ENCODE peak calls at places on chromosomes 1 and 21, in four cellular contexts. Y, D, K and A are unnamed samples.

GRCh38 chr1:20430355-20431290 is 55.4 kb downstream of the CAMK2N1 start:
- DNase-seq in K (peak), Y (no peak), D (peak), A (peak)

GRCh38 chr1:202618387-202619022 is 91.7 kb downstream of the SYT2 start:
- DNase-seq in Y (no peak), K (peak), D (no peak), A (no peak)

GRCh38 chr1:71804140-71804539 is 478.2 kb downstream of the NEGR1 start:
- DNase-seq in K (no peak), D (no peak), Y (no peak), A (peak)

GRCh38 chr1:6141601-6142000 is 38.5 kb downstream of the CHD5 start:
- DNase-seq in K (no peak), D (no peak), Y (peak), A (no peak)

GRCh38 chr1:167554028-167554779 is 642 bp upstream of the CREG1 start:
- DNase-seq in K (no peak), Y (no peak), D (no peak), A (no peak)

GRCh38 chr1:6962390-6962955 is 177.2 kb downstream of the CAMTA1 start:
- DNase-seq in K (peak), D (peak), Y (peak), A (peak)

GRCh38 chr1:61082336-61083013 is at the start of gene NFIA:
- DNase-seq in D (peak), Y (peak), K (peak), A (peak)

GRCh38 chr1:199688133-199688676 is 339.3 kb upstream of the NR5A2 start:
- DNase-seq in D (no peak), Y (no peak), K (no peak), A (no peak)

GRCh38 chr1:15172405-15173259 is 19.1 kb downstream of the TMEM51 start:
- DNase-seq in Y (peak), D (no peak), K (peak), A (no peak)

GRCh38 chr1:170807432-170807831 is 127.9 kb upstream of the MROH9 start:
- DNase-seq in D (no peak), K (peak), Y (no peak), A (no peak)

GRCh38 chr21:33801424-33802405 is 113.9 kb downstream of the ATP5PO start:
- DNase-seq in K (peak), D (peak), Y (peak), A (peak)

GRCh38 chr1:181767001-181767708 is 283.8 kb downstream of the CACNA1E start:
- DNase-seq in K (no peak), Y (no peak), D (no peak), A (no peak)

GRCh38 chr1:28249013-28249870 is 10.1 kb upstream of the SESN2 start:
- DNase-seq in D (peak), Y (peak), K (peak), A (peak)

GRCh38 chr1:85654066-85654782 is 54.0 kb downstream of the ZNHIT6 start:
- DNase-seq in K (peak), D (no peak), Y (no peak), A (no peak)

GRCh38 chr1:175197536-175197935 is 5.0 kb upstream of the KIAA0040 start:
- DNase-seq in Y (no peak), K (no peak), D (peak), A (no peak)

GRCh38 chr1:173768827-173769226 is 54.0 kb downstream of the KLHL20 start:
- DNase-seq in K (no peak), D (no peak), Y (no peak), A (no peak)

GRCh38 chr1:48775817-48776399 is 783 bp downstream of the BEND5 start:
- DNase-seq in D (no peak), Y (no peak), K (no peak), A (no peak)

GRCh38 chr1:27863552-27863943 is 8.8 kb upstream of the THEMIS2 start:
- DNase-seq in D (no peak), K (no peak), Y (no peak), A (no peak)

GRCh38 chr1:83818916-83819315 is 180.0 kb downstream of the TTLL7 start:
- DNase-seq in Y (no peak), D (peak), K (peak), A (no peak)

GRCh38 chr1:178941849-178942248 is 71.0 kb upstream of the ANGPTL1 start:
- DNase-seq in Y (no peak), K (peak), D (no peak), A (no peak)

GRCh38 chr1:232542633-232543032 is 87.3 kb downstream of the SIPA1L2 start:
- DNase-seq in K (no peak), Y (no peak), D (no peak), A (no peak)

GRCh38 chr1:174262747-174263241 is 103.5 kb downstream of the RABGAP1L start:
- DNase-seq in D (peak), Y (peak), K (peak), A (peak)

GRCh38 chr1:65011983-65012382 is 45.6 kb upstream of the JAK1 start:
- DNase-seq in Y (no peak), K (no peak), D (no peak), A (no peak)

GRCh38 chr1:15937146-15937545 is 38.8 kb downstream of the ZBTB17 start:
- DNase-seq in D (no peak), K (no peak), Y (no peak), A (no peak)

GRCh38 chr1:209335090-209335692 is 248.3 kb upstream of the CAMK1G start:
- DNase-seq in K (peak), Y (peak), D (peak), A (peak)

GRCh38 chr1:100785399-100786082 is 66.0 kb downstream of the VCAM1 start:
- DNase-seq in K (peak), D (no peak), Y (no peak), A (peak)

GRCh38 chr1:214550339-214551051 is 907 bp downstream of the PTPN14 start:
- DNase-seq in D (no peak), K (no peak), Y (no peak), A (no peak)

GRCh38 chr1:115493834-115494233 is 147.9 kb upstream of the VANGL1 start:
- DNase-seq in D (no peak), K (no peak), Y (no peak), A (no peak)

GRCh38 chr21:41171210-41171609 is 3.2 kb downstream of the BACE2 start:
- DNase-seq in Y (no peak), K (no peak), D (no peak), A (no peak)

GRCh38 chr1:166170075-166170474 is 3.3 kb upstream of the FAM78B start:
- DNase-seq in K (no peak), Y (no peak), D (no peak), A (no peak)

GRCh38 chr1:2507744-2508155 is 18.6 kb downstream of the PANK4 start:
- DNase-seq in D (no peak), Y (no peak), K (no peak), A (no peak)

GRCh38 chr1:11507309-11507708 is 28.4 kb downstream of the DISP3 start:
- DNase-seq in D (no peak), K (no peak), Y (no peak), A (no peak)

GRCh38 chr1:155128469-155128754 is 736 bp downstream of the EFNA1 start:
- DNase-seq in Y (no peak), D (no peak), K (no peak), A (no peak)
- TF ChIP-seq EZH2 in Y (no peak), D (no peak), K (no peak), A (no peak)

GRCh38 chr1:164589408-164589807 is 30.4 kb downstream of the PBX1 start:
- DNase-seq in Y (no peak), K (no peak), D (no peak), A (no peak)
- H3K4me3 ChIP-seq in Y (no peak), K (peak), D (no peak), A (no peak)

DNA sequence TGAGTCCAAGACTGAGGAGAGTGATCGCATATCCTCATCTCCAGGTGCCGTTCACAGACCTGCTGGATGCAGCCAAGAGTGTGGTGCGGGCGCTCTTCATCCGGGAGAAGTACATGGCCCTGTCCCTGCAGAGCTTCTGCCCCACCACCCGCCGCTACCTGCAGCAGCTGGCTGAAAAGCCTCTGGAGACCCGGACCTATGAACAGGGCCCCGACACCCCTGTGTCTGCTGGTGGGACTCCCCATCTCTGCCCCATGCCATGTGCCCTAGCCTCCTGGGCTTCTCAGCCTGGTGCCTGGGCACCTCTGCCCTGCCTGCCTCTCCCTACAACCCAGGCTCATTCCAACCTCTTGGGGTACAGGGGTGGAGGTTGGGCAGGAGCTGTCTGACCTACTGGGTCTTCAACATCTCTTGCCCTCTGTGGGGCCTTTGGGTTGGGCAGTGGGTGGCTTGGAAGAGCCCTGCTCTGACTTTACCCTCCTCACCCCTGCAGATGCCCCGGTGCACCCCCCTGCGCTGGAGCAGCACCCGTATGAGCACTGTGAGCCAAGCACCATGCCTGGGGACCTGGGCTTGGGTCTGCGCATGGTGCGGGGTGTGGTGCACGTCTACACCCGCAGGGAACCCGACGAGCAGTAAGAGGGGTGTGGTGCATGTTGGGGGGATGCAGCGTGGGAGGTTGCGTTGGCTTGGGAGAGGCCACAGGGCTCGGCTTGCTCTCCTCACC is 7.2 kb downstream of the AMPD2 start:
- DNase-seq in D (no peak), K (no peak), Y (no peak), A (no peak)
- TF ChIP-seq EZH2 in D (no peak), K (no peak), Y (no peak), A (no peak)

GRCh38 chr1:220043646-220044045 is 2.7 kb downstream of the EPRS1 start:
- DNase-seq in Y (no peak), K (no peak), D (no peak), A (no peak)
- H3K4me3 ChIP-seq in Y (no peak), K (peak), D (no peak), A (no peak)

GRCh38 chr1:212606734-212607205 is 1.8 kb upstream of the ATF3 start:
- DNase-seq in D (peak), Y (peak), K (no peak), A (peak)
- TF ChIP-seq EZH2 in D (peak), Y (no peak), K (no peak), A (peak)

DNA sequence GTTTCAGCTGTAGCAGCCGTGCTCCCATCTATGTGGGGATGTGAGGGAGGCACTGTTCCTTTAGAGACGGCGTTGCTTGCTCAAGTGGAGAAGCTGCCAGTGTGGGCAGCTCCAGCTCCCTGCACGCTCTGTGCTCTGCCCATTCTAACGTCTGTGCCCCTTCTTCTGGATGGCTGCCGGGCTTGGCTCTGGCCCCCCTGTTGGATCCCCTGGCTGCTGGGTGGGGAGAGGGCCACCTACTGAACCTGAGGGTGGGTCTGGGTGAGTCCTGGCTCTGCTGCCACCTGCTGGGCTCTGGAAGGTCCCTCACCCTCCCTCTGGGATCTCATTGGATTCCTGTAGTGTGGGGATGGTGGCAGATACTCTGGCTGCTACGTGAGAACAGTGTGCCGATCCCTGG is 5.0 kb downstream of the PFKL start:
- DNase-seq in D (peak), Y (peak), K (peak), A (peak)
- H3K4me3 ChIP-seq in D (no peak), Y (no peak), K (no peak), A (no peak)

GRCh38 chr21:38663282-38663681 is 142.4 kb upstream of the ETS2 start:
- DNase-seq in D (no peak), K (no peak), Y (no peak), A (no peak)

GRCh38 chr21:38662224-38662568 is 143.5 kb upstream of the ETS2 start:
- DNase-seq in K (no peak), D (no peak), Y (no peak), A (no peak)

GRCh38 chr21:38661296-38662223 is 144.2 kb upstream of the ETS2 start:
- DNase-seq in Y (no peak), K (peak), D (peak), A (peak)

GRCh38 chr21:38659936-38660332 is 145.8 kb upstream of the ETS2 start:
- DNase-seq in Y (no peak), D (no peak), K (no peak), A (no peak)

GRCh38 chr21:38660333-38661295 is 145.1 kb upstream of the ETS2 start:
- DNase-seq in D (peak), Y (no peak), K (no peak), A (peak)
- TF ChIP-seq EZH2 in D (peak), Y (no peak), K (peak), A (peak)

DNA sequence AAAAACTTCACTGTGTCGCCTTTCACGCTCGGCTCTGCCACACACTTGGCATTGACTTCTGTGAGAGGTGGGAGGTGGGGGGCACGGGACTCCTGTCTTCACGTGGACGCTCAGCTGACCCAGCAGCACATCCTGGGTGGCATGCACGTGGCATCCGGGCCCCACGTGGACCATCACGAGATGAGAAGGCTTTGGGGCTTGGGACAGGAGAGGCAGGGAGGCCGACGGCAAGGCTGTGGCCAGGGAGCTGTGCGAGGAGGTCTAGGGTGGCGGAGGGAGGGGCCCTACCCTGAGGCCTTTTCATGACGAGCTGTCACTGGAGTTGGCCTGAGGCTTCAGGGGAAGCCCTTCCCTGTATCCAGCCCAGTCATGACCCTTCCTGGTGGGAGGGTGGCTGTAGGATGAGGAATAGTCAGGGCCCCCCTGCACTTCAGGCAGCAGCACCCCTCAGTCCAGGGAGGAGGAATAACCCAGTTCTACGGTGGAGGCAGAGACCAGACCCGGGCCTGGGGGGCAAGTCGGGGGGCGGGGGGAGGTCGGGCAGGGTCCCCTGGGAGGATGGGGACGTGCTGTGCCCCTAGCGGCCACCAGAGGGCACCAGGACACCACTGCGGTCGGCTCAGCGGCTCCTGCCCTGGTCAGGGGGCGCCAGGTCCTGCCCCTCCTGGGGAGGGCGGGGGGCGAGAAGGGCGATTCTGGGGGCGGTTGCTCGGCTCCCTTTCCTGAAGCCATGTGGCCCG is 2.0 kb upstream of the PERM1 start:
- DNase-seq in Y (no peak), K (no peak), D (peak), A (no peak)
- H3K4me3 ChIP-seq in Y (no peak), K (no peak), D (no peak), A (no peak)